ENCODE peak calls at places on chromosome 5, in nine cellular contexts. One of them, this sample, is unnamed.

GRCh38 chr5:134432174-134432573 is 20.5 kb upstream of the CDKN2AIPNL start:
- DNase-seq in SK-N-SH: no peak
- DNase-seq in ovary: no peak
- DNase-seq in upper lobe of right lung: no peak
- DNase-seq in psoas muscle: no peak
- DNase-seq in HL-60: no peak
- DNase-seq in caudate nucleus: no peak
- DNase-seq in GM23248: no peak
- DNase-seq in CD8-positive, alpha-beta T cell: no peak
- DNase-seq in this sample: no peak

GRCh38 chr5:118647587-118647986 is 340.8 kb downstream of the DTWD2 start:
- DNase-seq in SK-N-SH: no peak
- DNase-seq in ovary: no peak
- DNase-seq in upper lobe of right lung: no peak
- DNase-seq in psoas muscle: no peak
- DNase-seq in HL-60: no peak
- DNase-seq in caudate nucleus: no peak
- DNase-seq in GM23248: no peak
- DNase-seq in CD8-positive, alpha-beta T cell: no peak
- DNase-seq in this sample: no peak

GRCh38 chr5:68217476-68217984 is 2.0 kb downstream of the PIK3R1 start:
- DNase-seq in SK-N-SH: no peak
- DNase-seq in ovary: no peak
- DNase-seq in upper lobe of right lung: no peak
- DNase-seq in psoas muscle: no peak
- DNase-seq in HL-60: no peak
- DNase-seq in caudate nucleus: no peak
- DNase-seq in GM23248: peak
- DNase-seq in CD8-positive, alpha-beta T cell: no peak
- DNase-seq in this sample: no peak

GRCh38 chr5:12920527-12920926 is 1016.3 kb upstream of the CTNND2 start:
- DNase-seq in SK-N-SH: no peak
- DNase-seq in ovary: no peak
- DNase-seq in upper lobe of right lung: no peak
- DNase-seq in psoas muscle: no peak
- DNase-seq in HL-60: no peak
- DNase-seq in caudate nucleus: no peak
- DNase-seq in GM23248: no peak
- DNase-seq in CD8-positive, alpha-beta T cell: no peak
- DNase-seq in this sample: no peak

GRCh38 chr5:139104577-139105271 is 93.4 kb downstream of the SIL1 start:
- DNase-seq in SK-N-SH: no peak
- DNase-seq in ovary: peak
- DNase-seq in upper lobe of right lung: no peak
- DNase-seq in psoas muscle: peak
- DNase-seq in HL-60: no peak
- DNase-seq in caudate nucleus: no peak
- DNase-seq in GM23248: peak
- DNase-seq in CD8-positive, alpha-beta T cell: no peak
- DNase-seq in this sample: peak

GRCh38 chr5:93736284-93736683 is 5.1 kb downstream of the POU5F2 start:
- DNase-seq in SK-N-SH: no peak
- DNase-seq in ovary: no peak
- DNase-seq in upper lobe of right lung: no peak
- DNase-seq in psoas muscle: no peak
- DNase-seq in HL-60: no peak
- DNase-seq in caudate nucleus: no peak
- DNase-seq in GM23248: peak
- DNase-seq in CD8-positive, alpha-beta T cell: no peak
- DNase-seq in this sample: no peak

GRCh38 chr5:128844354-128844923 is 120.8 kb upstream of the SLC27A6 start:
- DNase-seq in SK-N-SH: peak
- DNase-seq in ovary: no peak
- DNase-seq in upper lobe of right lung: no peak
- DNase-seq in psoas muscle: no peak
- DNase-seq in HL-60: no peak
- DNase-seq in caudate nucleus: no peak
- DNase-seq in GM23248: peak
- DNase-seq in CD8-positive, alpha-beta T cell: no peak
- DNase-seq in this sample: no peak

GRCh38 chr5:139138790-139139189 is 59.4 kb downstream of the SIL1 start:
- DNase-seq in SK-N-SH: no peak
- DNase-seq in ovary: no peak
- DNase-seq in upper lobe of right lung: peak
- DNase-seq in psoas muscle: peak
- DNase-seq in HL-60: no peak
- DNase-seq in caudate nucleus: no peak
- DNase-seq in GM23248: peak
- DNase-seq in CD8-positive, alpha-beta T cell: no peak
- DNase-seq in this sample: peak

GRCh38 chr5:96609369-96609768 is 52.8 kb upstream of the CAST start:
- DNase-seq in SK-N-SH: no peak
- DNase-seq in ovary: no peak
- DNase-seq in upper lobe of right lung: no peak
- DNase-seq in psoas muscle: no peak
- DNase-seq in HL-60: no peak
- DNase-seq in caudate nucleus: no peak
- DNase-seq in GM23248: peak
- DNase-seq in CD8-positive, alpha-beta T cell: no peak
- DNase-seq in this sample: no peak

GRCh38 chr5:146158255-146158654 is 24.2 kb downstream of the LARS1 start:
- DNase-seq in SK-N-SH: no peak
- DNase-seq in ovary: no peak
- DNase-seq in upper lobe of right lung: no peak
- DNase-seq in psoas muscle: no peak
- DNase-seq in HL-60: no peak
- DNase-seq in caudate nucleus: no peak
- DNase-seq in GM23248: no peak
- DNase-seq in CD8-positive, alpha-beta T cell: no peak
- DNase-seq in this sample: no peak
- H3K27ac ChIP-seq in SK-N-SH: no peak
- H3K27ac ChIP-seq in ovary: no peak
- H3K27ac ChIP-seq in upper lobe of right lung: no peak
- H3K27ac ChIP-seq in psoas muscle: no peak
- H3K27ac ChIP-seq in HL-60: no peak
- H3K27ac ChIP-seq in caudate nucleus: no peak
- H3K27ac ChIP-seq in GM23248: no peak
- H3K27ac ChIP-seq in CD8-positive, alpha-beta T cell: no peak
- H3K27ac ChIP-seq in this sample: no peak

DNA sequence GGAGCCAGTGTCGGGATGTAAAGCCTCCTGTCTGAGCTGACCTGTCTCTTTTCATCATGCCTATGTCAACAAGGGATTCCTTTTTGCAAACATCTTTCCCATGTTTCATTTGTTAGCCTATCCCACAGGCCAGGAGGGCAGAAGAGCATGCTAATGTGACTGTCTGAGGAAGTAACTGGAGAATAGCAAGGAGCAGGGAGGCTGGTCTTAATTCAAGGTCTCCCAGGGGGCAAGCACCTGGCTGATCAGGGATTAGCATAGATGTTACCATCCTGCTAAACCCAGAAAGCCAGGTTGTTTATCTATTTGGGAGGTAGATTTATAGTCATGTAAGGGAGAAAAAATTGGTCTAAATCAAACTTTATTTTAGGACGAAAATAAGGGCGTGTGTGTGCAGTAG is 36.8 kb upstream of the MAP1B start:
- DNase-seq in SK-N-SH: no peak
- DNase-seq in ovary: no peak
- DNase-seq in upper lobe of right lung: no peak
- DNase-seq in psoas muscle: no peak
- DNase-seq in HL-60: no peak
- DNase-seq in caudate nucleus: no peak
- DNase-seq in GM23248: no peak
- DNase-seq in CD8-positive, alpha-beta T cell: no peak
- DNase-seq in this sample: no peak
- H3K27ac ChIP-seq in SK-N-SH: no peak
- H3K27ac ChIP-seq in ovary: no peak
- H3K27ac ChIP-seq in upper lobe of right lung: no peak
- H3K27ac ChIP-seq in psoas muscle: no peak
- H3K27ac ChIP-seq in HL-60: no peak
- H3K27ac ChIP-seq in caudate nucleus: no peak
- H3K27ac ChIP-seq in GM23248: no peak
- H3K27ac ChIP-seq in CD8-positive, alpha-beta T cell: no peak
- H3K27ac ChIP-seq in this sample: no peak

GRCh38 chr5:59682542-59682941 is 211.0 kb downstream of the PDE4D start:
- DNase-seq in SK-N-SH: no peak
- DNase-seq in ovary: no peak
- DNase-seq in upper lobe of right lung: no peak
- DNase-seq in psoas muscle: no peak
- DNase-seq in HL-60: no peak
- DNase-seq in caudate nucleus: no peak
- DNase-seq in GM23248: no peak
- DNase-seq in CD8-positive, alpha-beta T cell: no peak
- DNase-seq in this sample: no peak

GRCh38 chr5:59684388-59685003 is 209.0 kb downstream of the PDE4D start:
- DNase-seq in SK-N-SH: no peak
- DNase-seq in ovary: no peak
- DNase-seq in upper lobe of right lung: no peak
- DNase-seq in psoas muscle: no peak
- DNase-seq in HL-60: no peak
- DNase-seq in caudate nucleus: no peak
- DNase-seq in GM23248: no peak
- DNase-seq in CD8-positive, alpha-beta T cell: no peak
- DNase-seq in this sample: no peak

GRCh38 chr5:59683311-59683710 is 210.2 kb downstream of the PDE4D start:
- DNase-seq in SK-N-SH: no peak
- DNase-seq in ovary: no peak
- DNase-seq in upper lobe of right lung: no peak
- DNase-seq in psoas muscle: no peak
- DNase-seq in HL-60: no peak
- DNase-seq in caudate nucleus: no peak
- DNase-seq in GM23248: no peak
- DNase-seq in CD8-positive, alpha-beta T cell: no peak
- DNase-seq in this sample: no peak

GRCh38 chr5:59685131-59685530 is 208.4 kb downstream of the PDE4D start:
- DNase-seq in SK-N-SH: no peak
- DNase-seq in ovary: no peak
- DNase-seq in upper lobe of right lung: no peak
- DNase-seq in psoas muscle: no peak
- DNase-seq in HL-60: no peak
- DNase-seq in caudate nucleus: no peak
- DNase-seq in GM23248: no peak
- DNase-seq in CD8-positive, alpha-beta T cell: no peak
- DNase-seq in this sample: no peak

DNA sequence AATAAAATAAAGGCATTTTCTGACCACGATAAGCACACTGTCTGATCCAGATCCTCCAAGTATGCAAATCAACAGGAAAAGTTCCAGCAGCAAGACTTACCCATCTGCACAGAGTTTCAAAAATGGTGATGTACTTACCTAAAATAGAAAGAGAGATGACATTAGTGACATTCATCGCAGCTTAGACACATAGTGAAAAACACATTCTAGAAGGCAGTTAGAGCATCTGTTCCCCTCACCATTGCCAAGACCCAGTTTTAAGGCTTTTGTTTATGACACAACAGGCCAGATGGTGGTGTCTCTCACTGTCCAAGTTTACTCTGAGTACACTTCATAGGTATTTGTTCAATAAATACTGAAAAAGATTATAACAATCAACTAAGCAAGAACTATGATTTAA is 207.7 kb downstream of the PDE4D start:
- DNase-seq in SK-N-SH: no peak
- DNase-seq in ovary: no peak
- DNase-seq in upper lobe of right lung: no peak
- DNase-seq in psoas muscle: no peak
- DNase-seq in HL-60: no peak
- DNase-seq in caudate nucleus: no peak
- DNase-seq in GM23248: peak
- DNase-seq in CD8-positive, alpha-beta T cell: no peak
- DNase-seq in this sample: no peak
- H3K27ac ChIP-seq in SK-N-SH: no peak
- H3K27ac ChIP-seq in ovary: no peak
- H3K27ac ChIP-seq in upper lobe of right lung: no peak
- H3K27ac ChIP-seq in psoas muscle: peak
- H3K27ac ChIP-seq in HL-60: no peak
- H3K27ac ChIP-seq in caudate nucleus: no peak
- H3K27ac ChIP-seq in GM23248: no peak
- H3K27ac ChIP-seq in CD8-positive, alpha-beta T cell: no peak
- H3K27ac ChIP-seq in this sample: no peak

GRCh38 chr5:159104759-159105317 is 5.1 kb upstream of the EBF1 start:
- DNase-seq in SK-N-SH: no peak
- DNase-seq in ovary: no peak
- DNase-seq in upper lobe of right lung: no peak
- DNase-seq in psoas muscle: no peak
- DNase-seq in HL-60: no peak
- DNase-seq in caudate nucleus: no peak
- DNase-seq in GM23248: no peak
- DNase-seq in CD8-positive, alpha-beta T cell: no peak
- DNase-seq in this sample: no peak
- H3K27ac ChIP-seq in SK-N-SH: no peak
- H3K27ac ChIP-seq in ovary: no peak
- H3K27ac ChIP-seq in upper lobe of right lung: no peak
- H3K27ac ChIP-seq in psoas muscle: no peak
- H3K27ac ChIP-seq in HL-60: no peak
- H3K27ac ChIP-seq in caudate nucleus: no peak
- H3K27ac ChIP-seq in GM23248: no peak
- H3K27ac ChIP-seq in CD8-positive, alpha-beta T cell: no peak
- H3K27ac ChIP-seq in this sample: no peak

GRCh38 chr5:36151434-36152323 is at the start of the genes LMBRD2 and SKP2:
- DNase-seq in SK-N-SH: peak
- DNase-seq in ovary: peak
- DNase-seq in upper lobe of right lung: peak
- DNase-seq in psoas muscle: peak
- DNase-seq in HL-60: peak
- DNase-seq in caudate nucleus: peak
- DNase-seq in GM23248: peak
- DNase-seq in CD8-positive, alpha-beta T cell: peak
- DNase-seq in this sample: peak

GRCh38 chr5:36153727-36154126 is 1.8 kb downstream of the SKP2 start:
- DNase-seq in SK-N-SH: no peak
- DNase-seq in ovary: no peak
- DNase-seq in upper lobe of right lung: no peak
- DNase-seq in psoas muscle: no peak
- DNase-seq in HL-60: no peak
- DNase-seq in caudate nucleus: no peak
- DNase-seq in GM23248: no peak
- DNase-seq in CD8-positive, alpha-beta T cell: no peak
- DNase-seq in this sample: no peak

GRCh38 chr5:36153299-36153677 is 1.4 kb downstream of the SKP2 start:
- DNase-seq in SK-N-SH: no peak
- DNase-seq in ovary: no peak
- DNase-seq in upper lobe of right lung: no peak
- DNase-seq in psoas muscle: no peak
- DNase-seq in HL-60: no peak
- DNase-seq in caudate nucleus: no peak
- DNase-seq in GM23248: no peak
- DNase-seq in CD8-positive, alpha-beta T cell: no peak
- DNase-seq in this sample: no peak

GRCh38 chr5:36150676-36151433 is 832 bp downstream of the LMBRD2 start:
- DNase-seq in SK-N-SH: peak
- DNase-seq in ovary: no peak
- DNase-seq in upper lobe of right lung: no peak
- DNase-seq in psoas muscle: peak
- DNase-seq in HL-60: no peak
- DNase-seq in caudate nucleus: no peak
- DNase-seq in GM23248: peak
- DNase-seq in CD8-positive, alpha-beta T cell: no peak
- DNase-seq in this sample: peak

GRCh38 chr5:36152324-36153298 is 700 bp downstream of the SKP2 start:
- DNase-seq in SK-N-SH: peak
- DNase-seq in ovary: no peak
- DNase-seq in upper lobe of right lung: no peak
- DNase-seq in psoas muscle: no peak
- DNase-seq in HL-60: no peak
- DNase-seq in caudate nucleus: no peak
- DNase-seq in GM23248: peak
- DNase-seq in CD8-positive, alpha-beta T cell: no peak
- DNase-seq in this sample: no peak
- H3K27ac ChIP-seq in SK-N-SH: peak
- H3K27ac ChIP-seq in ovary: no peak
- H3K27ac ChIP-seq in upper lobe of right lung: peak
- H3K27ac ChIP-seq in psoas muscle: peak
- H3K27ac ChIP-seq in HL-60: peak
- H3K27ac ChIP-seq in caudate nucleus: no peak
- H3K27ac ChIP-seq in GM23248: peak
- H3K27ac ChIP-seq in CD8-positive, alpha-beta T cell: peak
- H3K27ac ChIP-seq in this sample: peak

This sample was measured in right cardiac atrium.